ENCODE peak calls at places on chromosome 1, in seven cellular contexts. One of them, this sample, is unnamed.

GRCh38 chr1:180662709-180663108 is 30.9 kb downstream of the XPR1 start:
- DNase-seq in NCI-H187: no peak
- DNase-seq in psoas muscle: no peak
- DNase-seq in HT-29: no peak
- DNase-seq in endodermal cell: no peak
- DNase-seq in bronchial epithelial cell: no peak
- DNase-seq in fibroblast of lung: no peak
- DNase-seq in this sample: no peak

GRCh38 chr1:42953182-42954180 is 5.2 kb downstream of the SLC2A1 start:
- DNase-seq in HT-29: peak; percentile 31
- DNase-seq in psoas muscle: no peak
- DNase-seq in fibroblast of lung: no peak
- DNase-seq in bronchial epithelial cell: no peak
- DNase-seq in endodermal cell: peak; percentile 52
- DNase-seq in NCI-H187: no peak
- DNase-seq in this sample: no peak

GRCh38 chr1:53343831-53344668 is 16.2 kb upstream of the LRP8 start:
- DNase-seq in HT-29: no peak
- DNase-seq in fibroblast of lung: no peak
- DNase-seq in bronchial epithelial cell: no peak
- DNase-seq in endodermal cell: peak; percentile 70
- DNase-seq in NCI-H187: no peak
- DNase-seq in psoas muscle: no peak
- DNase-seq in this sample: no peak

GRCh38 chr1:211639500-211640361 is 35.7 kb downstream of the NEK2 start:
- DNase-seq in fibroblast of lung: peak; percentile 94
- DNase-seq in HT-29: no peak
- DNase-seq in bronchial epithelial cell: peak; percentile 70
- DNase-seq in psoas muscle: no peak
- DNase-seq in endodermal cell: peak; percentile 44
- DNase-seq in NCI-H187: no peak
- DNase-seq in this sample: peak; percentile 70

GRCh38 chr1:179881642-179882252 is 338 bp upstream of the TOR1AIP1 start:
- DNase-seq in bronchial epithelial cell: no peak
- DNase-seq in HT-29: peak; percentile 82
- DNase-seq in endodermal cell: no peak
- DNase-seq in psoas muscle: no peak
- DNase-seq in NCI-H187: no peak
- DNase-seq in fibroblast of lung: peak; percentile 97
- DNase-seq in this sample: peak; percentile 62

GRCh38 chr1:26156285-26157038 is 2.4 kb upstream of the FAM110D start:
- DNase-seq in bronchial epithelial cell: no peak
- DNase-seq in psoas muscle: peak; percentile 34
- DNase-seq in fibroblast of lung: no peak
- DNase-seq in HT-29: no peak
- DNase-seq in NCI-H187: no peak
- DNase-seq in endodermal cell: peak; percentile 83
- DNase-seq in this sample: no peak

GRCh38 chr1:8013399-8013798 is 12.7 kb downstream of the ERRFI1 start:
- DNase-seq in psoas muscle: no peak
- DNase-seq in bronchial epithelial cell: no peak
- DNase-seq in NCI-H187: no peak
- DNase-seq in HT-29: no peak
- DNase-seq in endodermal cell: no peak
- DNase-seq in fibroblast of lung: no peak
- DNase-seq in this sample: no peak

GRCh38 chr1:3002349-3003038 is 18.8 kb upstream of the ACTRT2 start:
- DNase-seq in fibroblast of lung: no peak
- DNase-seq in NCI-H187: no peak
- DNase-seq in psoas muscle: no peak
- DNase-seq in bronchial epithelial cell: no peak
- DNase-seq in HT-29: no peak
- DNase-seq in endodermal cell: no peak
- DNase-seq in this sample: no peak

GRCh38 chr1:15732686-15733081 is 3.4 kb upstream of the SLC25A34 start:
- DNase-seq in psoas muscle: no peak
- DNase-seq in HT-29: no peak
- DNase-seq in bronchial epithelial cell: no peak
- DNase-seq in fibroblast of lung: no peak
- DNase-seq in endodermal cell: no peak
- DNase-seq in NCI-H187: no peak
- DNase-seq in this sample: no peak